ENCODE peak calls at places on chromosomes 5 and 9, in four cellular contexts. G is pancreas, Y is GM06990, Q is hepatocyte. O is an unnamed sample. For H3K27me3, the result is how much of the 10 kb centered on the place peaks cover.

GRCh38 chr5:93307557-93307956 is 273.5 kb downstream of the NR2F1-AS1 start:
- DNase-seq in G (no peak), Y (no peak), Q (no peak), O (no peak)

GRCh38 chr9:121302786-121303185 is 34.8 kb downstream of the GSN start:
- DNase-seq in G (peak), Y (no peak), Q (no peak), O (no peak)

GRCh38 chr9:115012476-115012875 is 82.1 kb upstream of the TNFSF8 start:
- DNase-seq in G (no peak), Y (no peak), Q (no peak), O (no peak)

GRCh38 chr5:72205431-72206009 is 98.2 kb downstream of the MAP1B start:
- DNase-seq in G (no peak), Y (no peak), Q (no peak), O (no peak)

GRCh38 chr5:91556-92263 is at the start of gene PLEKHG4B:
- DNase-seq in G (no peak), Y (no peak), Q (peak), O (no peak)

GRCh38 chr5:315488-316209 is 5.9 kb upstream of the AHRR start:
- DNase-seq in G (no peak), Y (no peak), Q (no peak), O (no peak)

GRCh38 chr9:127112056-127112455 is 10.4 kb downstream of the ANGPTL2 start:
- DNase-seq in G (no peak), Y (no peak), Q (no peak), O (no peak)

GRCh38 chr9:25975667-25976066 is 297.4 kb upstream of the TUSC1 start:
- DNase-seq in G (no peak), Y (no peak), Q (no peak), O (no peak)

GRCh38 chr5:134604908-134605307 is 27.7 kb downstream of the SAR1B start:
- DNase-seq in G (no peak), Y (no peak), Q (no peak), O (peak)

GRCh38 chr5:80715887-80716286 is 61.1 kb upstream of the DHFR start:
- DNase-seq in G (no peak), Y (no peak), Q (no peak), O (no peak)

GRCh38 chr9:133579601-133580415 is 29.4 kb downstream of the FAM163B start:
- DNase-seq in G (no peak), Y (no peak), Q (no peak), O (no peak)

GRCh38 chr5:58939664-58940063 is 356.8 kb downstream of the RAB3C start:
- DNase-seq in G (no peak), Y (no peak), Q (no peak), O (no peak)

GRCh38 chr5:126139086-126139485 is 284.1 kb upstream of the GRAMD2B start:
- DNase-seq in G (no peak), Y (no peak), Q (no peak), O (no peak)

GRCh38 chr9:129143461-129143927 is 32.3 kb downstream of the PTPA start:
- DNase-seq in G (no peak), Y (no peak), Q (peak), O (no peak)

GRCh38 chr9:116288658-116289057 is 135.1 kb downstream of the PAPPA start:
- DNase-seq in G (no peak), Y (no peak), Q (no peak), O (no peak)

GRCh38 chr5:64632251-64632650 is 58.1 kb upstream of the SHISAL2B start:
- DNase-seq in G (no peak), Y (no peak), Q (no peak), O (no peak)

GRCh38 chr5:11905209-11905608 is 963 bp upstream of the CTNND2 start:
- DNase-seq in G (peak), Y (no peak), Q (no peak), O (no peak)

GRCh38 chr5:54993318-54993717 is 7.9 kb upstream of the ESM1 start:
- DNase-seq in G (no peak), Y (no peak), Q (no peak), O (no peak)

GRCh38 chr9:123717581-123717980 is 212.3 kb downstream of the DENND1A start:
- DNase-seq in G (no peak), Y (no peak), Q (no peak), O (no peak)

GRCh38 chr9:126687868-126688503 is 74.3 kb downstream of the LMX1B start:
- DNase-seq in G (no peak), Y (no peak), Q (no peak), O (no peak)

GRCh38 chr5:171629221-171630005 is 156.2 kb upstream of the SMIM23 start:
- DNase-seq in G (no peak), Y (no peak), Q (no peak), O (no peak)

GRCh38 chr9:123948290-123948689 is 18.4 kb upstream of the DENND1A start:
- DNase-seq in G (no peak), Y (no peak), Q (peak), O (no peak)

GRCh38 chr9:137136926-137137607 is 1.9 kb upstream of the GRIN1 start:
- DNase-seq in G (no peak), Y (no peak), Q (no peak), O (no peak)

GRCh38 chr9:92439921-92440750 is 15.9 kb upstream of the OMD start:
- DNase-seq in G (no peak), Y (no peak), Q (no peak), O (no peak)

GRCh38 chr5:79736528-79737514 is 47.2 kb downstream of the CMYA5 start:
- DNase-seq in G (no peak), Y (no peak), Q (no peak), O (peak)

DNA sequence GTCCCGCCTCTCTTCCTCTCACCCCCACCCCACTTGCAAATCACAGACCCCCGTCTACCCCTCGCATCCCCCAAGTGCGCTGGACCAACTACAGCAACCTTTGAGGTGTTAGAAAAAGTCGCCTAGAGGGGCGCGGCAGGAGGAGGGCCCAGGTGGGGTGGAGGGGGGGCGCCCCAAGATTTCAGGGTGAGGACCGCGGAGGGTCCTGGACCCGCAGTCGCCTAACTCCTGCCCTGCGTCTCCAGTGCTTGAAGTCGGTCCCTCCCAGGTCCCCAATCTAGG is 381 bp upstream of the EGFLAM start:
- DNase-seq in G (peak), Y (no peak), Q (peak), O (no peak)
- H3K27me3 ChIP-seq in G (under half), Y (under half), Q (half or more), O (under half)

DNA sequence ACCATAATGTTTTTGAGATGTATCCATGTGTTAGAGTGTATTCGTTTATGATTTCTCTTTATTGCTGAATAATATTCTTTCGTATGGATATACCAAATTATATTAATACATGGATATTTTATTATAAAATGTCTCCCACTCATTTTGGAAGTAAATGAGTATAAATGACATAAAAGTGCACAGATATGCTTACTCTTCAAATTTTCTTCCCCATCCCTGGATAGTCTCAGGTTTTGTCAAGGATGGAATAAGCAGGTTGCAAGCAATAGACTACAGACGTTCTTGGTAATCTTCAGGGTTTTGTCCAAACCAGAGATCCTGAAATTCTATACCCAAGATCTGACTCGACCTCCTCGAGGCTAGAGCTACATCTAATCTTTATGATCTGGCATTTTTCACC is 50.7 kb downstream of the NIPAL4 start:
- DNase-seq in G (no peak), Y (no peak), Q (no peak), O (no peak)
- H3K4me3 ChIP-seq in G (no peak), Y (no peak), Q (no peak), O (no peak)

GRCh38 chr5:154491951-154492350 is 13.9 kb upstream of the HAND1 start:
- DNase-seq in G (no peak), Y (no peak), Q (no peak), O (no peak)
- H3K27me3 ChIP-seq in G (under half), Y (under half), Q (under half), O (under half)

DNA sequence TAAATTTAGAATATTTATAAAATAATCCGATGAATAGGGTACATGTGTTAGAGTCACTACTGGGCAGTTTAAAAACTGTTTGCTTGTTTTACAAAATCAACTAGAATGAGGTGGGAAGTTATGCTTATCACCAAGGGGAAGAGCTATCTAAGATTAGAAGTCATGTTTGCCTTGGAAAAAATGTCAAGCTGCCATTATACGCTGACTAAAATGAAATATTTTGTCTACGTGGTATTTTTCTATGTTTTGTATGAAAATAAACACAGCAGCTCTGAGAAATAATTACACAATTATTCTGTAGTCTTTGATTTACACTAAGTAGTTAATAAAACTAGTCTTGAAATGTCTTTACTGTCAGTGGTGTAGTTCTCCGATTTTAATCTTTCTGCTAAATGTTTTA is 241.9 kb upstream of the TARS1 start:
- DNase-seq in G (no peak), Y (no peak), Q (no peak), O (no peak)
- H3K4me3 ChIP-seq in G (no peak), Y (no peak), Q (no peak), O (no peak)

GRCh38 chr5:123487298-123487697 is 24.7 kb upstream of the CSNK1G3 start:
- DNase-seq in G (no peak), Y (no peak), Q (no peak), O (no peak)
- H3K27me3 ChIP-seq in G (under half), Y (under half), Q (under half), O (under half)

O was measured in CD4-positive, CD25-positive, alpha-beta regulatory T cell.